ENCODE peak calls at places on chromosomes 16 and 17, in seven cellular contexts. Y is hepatic stellate cell, N is adrenal gland, B is dorsolateral prefrontal cortex, S is AML-193, V is kidney epithelial cell, W is H7. H is an unnamed sample.
A peak's percentile ranks its signal among the peaks of the same experiment; 100 is the strongest.

GRCh38 chr17:42660692-42661345 is 1.7 kb downstream of the TUBG2 start:
- DNase-seq in Y (peak; percentile 77), N (no peak), B (no peak), S (no peak), V (no peak), W (peak; percentile 25), H (no peak)

GRCh38 chr17:5694507-5694906 is 110.2 kb upstream of the NLRP1 start:
- DNase-seq in Y (no peak), N (no peak), B (no peak), S (no peak), V (no peak), W (peak; percentile 84), H (no peak)

GRCh38 chr17:35726609-35727460 is 4.6 kb upstream of the RASL10B start:
- DNase-seq in Y (peak; percentile 85), N (peak; percentile 55), B (no peak), S (no peak), V (peak; percentile 41), W (peak; percentile 35), H (no peak)

GRCh38 chr16:80034948-80035700 is 434.6 kb upstream of the MAF start:
- DNase-seq in Y (no peak), N (no peak), B (no peak), S (no peak), V (no peak), W (no peak), H (no peak)

GRCh38 chr17:52235416-52235960 is 77.0 kb upstream of the CA10 start:
- DNase-seq in Y (no peak), N (no peak), B (no peak), S (no peak), V (peak; percentile 7), W (no peak), H (no peak)

GRCh38 chr16:4409081-4409932 is 7.1 kb downstream of the CORO7 start:
- DNase-seq in Y (peak; percentile 37), N (no peak), B (no peak), S (peak; percentile 3), V (no peak), W (peak; percentile 80), H (no peak)

GRCh38 chr17:66900126-66901010 is 64.1 kb upstream of the CACNG4 start:
- DNase-seq in Y (peak; percentile 19), N (no peak), B (no peak), S (no peak), V (no peak), W (no peak), H (peak; percentile 19)

GRCh38 chr17:550776-551175 is 163.9 kb downstream of the VPS53 start:
- DNase-seq in Y (no peak), N (no peak), B (no peak), S (no peak), V (peak; percentile 65), W (no peak), H (no peak)

H was measured in KBM-7.